ENCODE peak calls at places on chromosomes 1 and 21, in nine cellular contexts. O, I, U, F, T, K, X, B and R are unnamed samples.

GRCh38 chr1:172699111-172699510 is 40.2 kb downstream of the FASLG start:
- DNase-seq in I (peak), K (peak), F (no peak), U (no peak), B (peak), T (no peak), O (no peak), X (no peak), R (no peak)

GRCh38 chr1:39404876-39405275 is 86.6 kb upstream of the BMP8A start:
- DNase-seq in O (no peak), T (no peak), K (no peak), I (no peak), X (no peak), B (no peak), F (no peak), U (no peak), R (no peak)

GRCh38 chr1:167463055-167463454 is 55.3 kb downstream of the CD247 start:
- DNase-seq in T (no peak), U (no peak), X (no peak), K (no peak), F (no peak), O (peak), B (no peak), I (no peak), R (no peak)

GRCh38 chr1:173175514-173176146 is 31.5 kb downstream of the TNFSF4 start:
- DNase-seq in F (no peak), B (no peak), O (no peak), I (no peak), X (no peak), K (no peak), U (no peak), T (no peak), R (no peak)

GRCh38 chr1:215360021-215360420 is 207.1 kb upstream of the KCTD3 start:
- DNase-seq in K (no peak), O (no peak), T (no peak), I (no peak), B (no peak), X (no peak), F (no peak), U (no peak), R (no peak)

GRCh38 chr1:85502625-85503083 is 37.7 kb upstream of the DDAH1 start:
- DNase-seq in K (no peak), X (peak), I (peak), T (no peak), O (peak), F (peak), U (peak), B (peak), R (peak)

GRCh38 chr1:150072959-150073358 is 5.4 kb downstream of the VPS45 start:
- DNase-seq in X (peak), O (no peak), U (peak), T (no peak), I (peak), F (no peak), K (no peak), B (no peak), R (no peak)

GRCh38 chr1:211036701-211037494 is 97.0 kb downstream of the KCNH1 start:
- DNase-seq in I (peak), X (peak), K (no peak), O (no peak), F (no peak), U (peak), B (peak), T (no peak), R (peak)

GRCh38 chr1:212119863-212120262 is 84.3 kb downstream of the DTL start:
- DNase-seq in U (no peak), B (no peak), F (no peak), O (no peak), I (no peak), K (no peak), T (no peak), X (no peak), R (no peak)

GRCh38 chr1:41900611-41901444 is 17.9 kb downstream of the HIVEP3 start:
- DNase-seq in U (peak), K (no peak), T (no peak), F (no peak), I (no peak), B (no peak), X (peak), O (no peak), R (no peak)

GRCh38 chr21:41778974-41779600 is 12.2 kb upstream of the RIPK4 start:
- DNase-seq in F (no peak), X (no peak), K (no peak), B (no peak), U (no peak), T (no peak), I (no peak), O (no peak), R (no peak)
- H3K4me3 ChIP-seq in F (no peak), X (no peak), K (no peak), B (no peak), U (no peak), T (no peak), I (no peak), O (no peak), R (no peak)

DNA sequence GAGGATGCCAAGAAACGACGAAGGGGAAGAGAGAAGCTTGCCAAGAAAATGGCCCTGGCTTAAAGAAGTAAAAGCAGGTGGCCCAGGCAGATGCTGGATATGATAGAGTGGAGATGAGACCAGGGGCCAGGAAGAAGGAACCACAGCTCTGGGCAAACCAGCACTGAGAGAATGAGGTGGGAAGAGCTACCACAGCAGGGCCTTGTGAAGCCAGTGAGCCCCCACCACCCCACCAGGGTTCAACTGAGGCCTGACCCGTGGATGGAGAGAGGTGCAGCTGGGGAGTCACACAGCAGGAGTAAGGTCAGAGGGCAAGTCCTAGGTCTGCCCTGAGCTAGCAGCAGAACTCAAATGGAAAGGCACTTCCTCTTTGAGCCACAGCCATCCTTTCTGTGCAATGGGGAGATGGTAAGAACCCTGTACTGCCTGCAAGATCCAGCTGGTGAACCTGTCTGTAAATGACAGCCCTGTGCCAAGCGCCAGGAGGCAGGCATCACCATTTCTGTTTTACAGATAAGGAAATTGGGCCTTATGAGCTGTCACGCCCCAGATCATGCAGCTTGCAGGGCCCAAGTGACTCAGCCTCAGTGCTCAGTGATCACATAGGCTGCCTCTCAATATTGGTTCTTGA is 8.5 kb downstream of the SH3BGRL3 start:
- DNase-seq in I (peak), K (peak), X (no peak), O (no peak), B (no peak), F (no peak), T (no peak), U (no peak), R (no peak)
- H3K4me3 ChIP-seq in I (no peak), K (no peak), X (no peak), O (no peak), B (no peak), F (no peak), T (no peak), U (no peak), R (no peak)

GRCh38 chr1:161473363-161473762 is 31.9 kb upstream of the FCGR2A start:
- DNase-seq in O (no peak), I (peak), K (no peak), X (peak), B (no peak), F (no peak), T (no peak), U (no peak), R (peak)
- H3K4me3 ChIP-seq in O (no peak), I (peak), K (no peak), X (peak), B (peak), F (no peak), T (no peak), U (no peak), R (peak)

DNA sequence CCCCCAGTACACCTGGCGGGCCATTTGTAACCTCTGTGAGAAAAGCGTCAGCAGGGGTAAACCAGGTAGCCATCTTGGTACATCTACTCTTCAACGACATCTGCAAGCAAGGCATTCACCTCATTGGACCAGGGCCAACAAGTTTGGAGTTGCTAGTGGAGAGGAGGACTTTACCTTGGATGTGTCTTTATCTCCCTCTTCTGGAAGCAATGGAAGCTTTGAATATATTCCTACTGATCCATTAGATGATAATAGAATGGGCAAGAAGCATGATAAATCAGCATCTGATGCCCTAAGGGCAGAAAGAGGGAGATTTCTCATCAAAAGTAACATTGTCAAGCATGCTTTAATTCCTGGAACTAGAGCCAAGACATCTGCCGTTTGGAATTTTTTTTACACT is 2.5 kb downstream of the ZBED6 start:
- DNase-seq in T (no peak), F (no peak), K (no peak), B (no peak), I (no peak), U (no peak), O (no peak), X (peak), R (no peak)
- H3K4me3 ChIP-seq in T (peak), F (peak), K (no peak), B (no peak), I (no peak), U (no peak), O (no peak), X (no peak), R (no peak)

GRCh38 chr1:47180603-47181094 is 9.2 kb downstream of the PDZK1IP1 start:
- DNase-seq in T (no peak), F (no peak), K (no peak), O (no peak), I (no peak), B (no peak), X (no peak), U (no peak), R (no peak)

GRCh38 chr1:47179023-47179987 is 10.5 kb downstream of the PDZK1IP1 start:
- DNase-seq in B (peak), T (peak), X (peak), I (peak), O (peak), F (peak), K (peak), U (peak), R (peak)

GRCh38 chr1:47178665-47179022 is 11.2 kb downstream of the PDZK1IP1 start:
- DNase-seq in B (no peak), T (no peak), K (no peak), X (no peak), O (no peak), U (no peak), I (no peak), F (no peak), R (no peak)

GRCh38 chr1:47181095-47181954 is 8.5 kb downstream of the PDZK1IP1 start:
- DNase-seq in F (no peak), K (no peak), O (no peak), X (no peak), I (no peak), T (no peak), U (no peak), B (no peak), R (no peak)

GRCh38 chr1:47179988-47180563 is 9.8 kb downstream of the PDZK1IP1 start:
- DNase-seq in I (no peak), K (no peak), O (no peak), T (no peak), X (no peak), F (no peak), U (no peak), B (no peak), R (no peak)
- H3K4me3 ChIP-seq in I (no peak), K (no peak), O (no peak), T (peak), X (peak), F (peak), U (no peak), B (no peak), R (no peak)

DNA sequence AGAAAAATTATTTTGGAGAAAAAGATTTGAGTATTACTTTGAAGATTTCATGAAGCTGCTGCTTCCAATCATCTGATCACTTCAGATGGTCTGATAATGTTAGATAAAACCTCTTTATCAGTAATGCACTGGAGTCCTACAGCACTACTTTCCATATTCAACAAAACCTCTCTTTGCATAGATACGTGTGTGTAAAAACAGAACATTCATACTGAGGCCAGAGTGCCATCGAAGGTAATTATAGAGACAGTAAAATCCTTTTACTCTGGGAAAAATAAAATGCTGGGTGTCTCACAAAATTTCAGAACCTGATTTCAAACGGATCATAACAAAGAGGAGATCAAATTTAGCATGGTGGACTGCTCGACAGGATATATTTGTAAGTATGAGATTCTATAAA is at the start of gene RGS13:
- DNase-seq in X (no peak), I (no peak), F (no peak), T (no peak), O (no peak), B (no peak), U (no peak), K (no peak), R (no peak)
- H3K4me3 ChIP-seq in X (no peak), I (no peak), F (no peak), T (no peak), O (no peak), B (no peak), U (no peak), K (no peak), R (no peak)

GRCh38 chr21:23799376-23799775 is 1807.9 kb downstream of the MRPL39 start:
- DNase-seq in X (no peak), T (no peak), U (no peak), B (no peak), O (no peak), I (no peak), K (no peak), F (no peak), R (no peak)
- H3K4me3 ChIP-seq in X (no peak), T (no peak), U (no peak), B (no peak), O (no peak), I (no peak), K (no peak), F (no peak), R (no peak)

GRCh38 chr1:43563779-43564616 is 33.3 kb downstream of the PTPRF start:
- DNase-seq in K (peak), I (no peak), B (no peak), F (no peak), O (no peak), T (no peak), X (no peak), U (no peak), R (no peak)

GRCh38 chr1:43566382-43567035 is 35.8 kb downstream of the PTPRF start:
- DNase-seq in F (no peak), I (no peak), X (no peak), O (no peak), T (no peak), B (no peak), U (no peak), K (no peak), R (no peak)

GRCh38 chr1:43565600-43566360 is 35.1 kb downstream of the PTPRF start:
- DNase-seq in T (peak), O (peak), X (no peak), U (peak), I (peak), B (peak), K (peak), F (peak), R (no peak)

GRCh38 chr1:43569175-43569574 is 38.5 kb downstream of the PTPRF start:
- DNase-seq in U (no peak), B (no peak), X (no peak), I (no peak), O (no peak), K (no peak), F (no peak), T (no peak), R (no peak)

DNA sequence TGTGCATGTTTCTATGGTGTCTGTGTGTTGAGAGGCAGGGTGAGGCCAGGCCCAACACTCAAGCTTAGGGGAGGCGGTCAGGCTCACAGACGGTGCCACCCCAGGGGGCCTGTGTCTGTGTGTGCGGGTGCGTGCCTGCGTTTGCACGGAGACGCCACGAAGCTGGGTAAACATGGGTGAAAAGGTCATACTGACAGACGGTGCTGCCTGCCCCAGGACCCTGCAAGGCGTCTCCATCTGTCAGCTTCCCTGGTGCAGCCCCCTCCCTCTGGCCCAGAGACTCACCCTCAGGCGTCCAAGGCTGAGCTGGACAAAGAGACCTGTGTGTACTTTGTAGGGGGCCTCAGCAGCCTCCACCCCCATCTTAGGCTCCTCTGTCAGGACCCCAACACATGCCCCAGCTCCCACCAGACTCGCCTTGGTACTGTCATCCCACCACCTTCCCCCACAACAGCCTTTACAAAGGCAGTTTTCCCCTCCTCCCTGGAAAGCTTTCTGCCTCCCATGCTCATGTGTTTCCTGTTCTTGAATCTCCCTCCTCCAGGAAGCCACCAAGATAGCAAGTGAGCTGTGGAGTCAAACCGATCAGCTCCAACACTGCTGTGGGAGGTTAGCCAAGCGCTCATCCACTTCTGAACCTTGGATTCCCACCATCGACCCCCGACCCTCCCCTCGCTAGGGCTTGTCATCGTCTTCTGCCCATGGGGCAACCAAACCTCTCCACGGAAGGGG is 34.1 kb downstream of the PTPRF start:
- DNase-seq in T (no peak), X (no peak), B (no peak), O (no peak), K (no peak), F (no peak), U (no peak), I (no peak), R (no peak)
- H3K4me3 ChIP-seq in T (peak), X (no peak), B (peak), O (no peak), K (no peak), F (peak), U (no peak), I (no peak), R (no peak)